ENCODE peak calls at places on chromosomes 12 and 14, in four cellular contexts. D is AG04449, K is cardiac fibroblast, M is fibroblast of lung. X is an unnamed sample.

GRCh38 chr12:130481392-130481879 is 143.7 kb downstream of the PIWIL1 start:
- DNase-seq in D (no peak), M (no peak), K (no peak), X (no peak)

GRCh38 chr12:7162691-7163114 is 26.8 kb upstream of the PEX5 start:
- DNase-seq in K (peak), D (no peak), M (peak), X (no peak)

GRCh38 chr12:105887131-105887530 is 251.6 kb downstream of the NUAK1 start:
- DNase-seq in D (no peak), M (no peak), K (no peak), X (no peak)

GRCh38 chr12:110600254-110600653 is 13.7 kb upstream of the TCTN1 start:
- DNase-seq in D (no peak), K (peak), M (peak), X (no peak)

GRCh38 chr12:84033162-84033561 is 879.4 kb downstream of the SLC6A15 start:
- DNase-seq in D (no peak), K (no peak), M (no peak), X (no peak)

GRCh38 chr12:122853582-122854245 is 18.5 kb downstream of the HIP1R start:
- DNase-seq in K (no peak), M (no peak), D (no peak), X (no peak)

GRCh38 chr12:101700299-101700820 is 2.9 kb downstream of the CHPT1 start:
- DNase-seq in M (no peak), D (no peak), K (no peak), X (no peak)

GRCh38 chr14:53953828-53954550 is 2.6 kb downstream of the BMP4 start:
- DNase-seq in D (no peak), M (peak), K (peak), X (no peak)

GRCh38 chr14:49679271-49679670 is 8.7 kb downstream of the POLE2 start:
- DNase-seq in M (peak), D (no peak), K (no peak), X (no peak)

GRCh38 chr14:30303350-30303749 is 255.6 kb upstream of the G2E3 start:
- DNase-seq in D (no peak), K (no peak), M (no peak), X (no peak)

GRCh38 chr12:127722651-127723050 is 544.3 kb upstream of the TMEM132C start:
- DNase-seq in K (no peak), D (no peak), M (no peak), X (no peak)

GRCh38 chr14:93110856-93111419 is 4.8 kb downstream of the ITPK1 start:
- DNase-seq in D (no peak), M (no peak), K (no peak), X (no peak)

GRCh38 chr12:71688961-71689570 is 3.2 kb downstream of the TMEM19 start:
- DNase-seq in M (no peak), D (no peak), K (no peak), X (no peak)

GRCh38 chr12:53122961-53123468 is 19.7 kb downstream of the SOAT2 start:
- DNase-seq in M (peak), K (peak), D (no peak), X (no peak)

GRCh38 chr12:113113397-113113796 is 22.2 kb downstream of the RASAL1 start:
- DNase-seq in M (no peak), D (no peak), K (no peak), X (no peak)

GRCh38 chr12:46677749-46678148 is 148.0 kb downstream of the SLC38A4 start:
- DNase-seq in K (peak), D (no peak), M (peak), X (no peak)

GRCh38 chr12:29043069-29043468 is 106.0 kb upstream of the FAR2 start:
- DNase-seq in K (peak), D (peak), M (peak), X (peak)

GRCh38 chr14:69694730-69695663 is 71.9 kb upstream of the SRSF5 start:
- DNase-seq in K (peak), D (no peak), M (peak), X (no peak)

GRCh38 chr14:69901113-69901951 is 22.1 kb downstream of the SMOC1 start:
- DNase-seq in D (no peak), K (peak), M (no peak), X (no peak)

GRCh38 chr12:107092669-107093546 is 441 bp downstream of the CRY1 start:
- DNase-seq in K (no peak), M (peak), D (no peak), X (no peak)

GRCh38 chr12:19574606-19575005 is 135.3 kb downstream of the AEBP2 start:
- DNase-seq in M (no peak), D (no peak), K (no peak), X (no peak)

GRCh38 chr12:76144253-76144564 is 59.7 kb upstream of the NAP1L1 start:
- DNase-seq in M (peak), D (no peak), K (peak), X (no peak)

GRCh38 chr12:46402861-46403731 is 30.5 kb upstream of the SLC38A2 start:
- DNase-seq in K (no peak), M (peak), D (no peak), X (no peak)

GRCh38 chr14:65813760-65814387 is 401.3 kb downstream of the FUT8 start:
- DNase-seq in K (no peak), D (no peak), M (no peak), X (no peak)

GRCh38 chr14:91872517-91873470 is 5.5 kb upstream of the TC2N start:
- DNase-seq in M (peak), K (peak), D (no peak), X (no peak)

GRCh38 chr12:47837190-47838171 is 17.8 kb upstream of the HDAC7 start:
- DNase-seq in M (peak), K (peak), D (no peak), X (no peak)

GRCh38 chr12:124680863-124681778 is 113.7 kb upstream of the NCOR2 start:
- DNase-seq in D (no peak), K (peak), M (peak), X (no peak)

GRCh38 chr12:1907652-1908611 is 10.5 kb downstream of the CACNA2D4 start:
- DNase-seq in D (no peak), M (no peak), K (no peak), X (no peak)

GRCh38 chr12:42935756-42936155 is 346.2 kb upstream of the PRICKLE1 start:
- DNase-seq in D (no peak), M (peak), K (no peak), X (peak)

GRCh38 chr14:54278087-54278486 is 118.7 kb upstream of the CDKN3 start:
- DNase-seq in M (no peak), K (no peak), D (no peak), X (no peak)

GRCh38 chr12:113334786-113335539 is at the start of gene SLC8B1:
- DNase-seq in K (peak), D (no peak), M (peak), X (no peak)

GRCh38 chr12:44774815-44775411 is 101.2 kb downstream of the NELL2 start:
- DNase-seq in D (no peak), M (no peak), K (peak), X (no peak)

GRCh38 chr14:53044486-53044885 is 93.6 kb upstream of the FERMT2 start:
- DNase-seq in M (peak), D (peak), K (peak), X (peak)

GRCh38 chr12:60494249-60494648 is 898.4 kb downstream of the SLC16A7 start:
- DNase-seq in K (peak), M (peak), D (peak), X (peak)

GRCh38 chr14:68395585-68395984 is 397.3 kb downstream of the ZFP36L1 start:
- DNase-seq in D (no peak), M (peak), K (peak), X (peak)

GRCh38 chr12:27844427-27845090 is 64.5 kb upstream of the MANSC4 start:
- DNase-seq in M (peak), D (no peak), K (peak), X (no peak)

GRCh38 chr12:75437564-75437963 is 43.0 kb upstream of the GLIPR1 start:
- DNase-seq in D (no peak), M (peak), K (peak), X (no peak)

GRCh38 chr14:31208546-31209424 is 1.2 kb upstream of the HECTD1 start:
- DNase-seq in D (no peak), K (no peak), M (no peak), X (no peak)

GRCh38 chr14:97218713-97219355 is 421.7 kb downstream of the VRK1 start:
- DNase-seq in K (no peak), M (peak), D (no peak), X (no peak)
- TF ChIP-seq CTCF in K (no peak), M (no peak), D (no peak), X (no peak)

GRCh38 chr12:68245071-68246021 is 8.1 kb downstream of the IL22 start:
- DNase-seq in D (no peak), K (peak), M (peak), X (no peak)
- H3K4me3 ChIP-seq in D (peak), K (no peak), M (no peak), X (no peak)

GRCh38 chr12:89448526-89448925 is 76.1 kb downstream of the GALNT4 start:
- DNase-seq in D (no peak), M (no peak), K (no peak), X (no peak)
- TF ChIP-seq CTCF in D (no peak), M (no peak), K (no peak), X (no peak)

GRCh38 chr12:95996034-95996658 is at the start of gene HAL:
- DNase-seq in M (no peak), D (no peak), K (peak), X (no peak)
- H3K4me3 ChIP-seq in M (no peak), D (no peak), K (no peak), X (no peak)

GRCh38 chr14:23078692-23079116 is 16.2 kb downstream of the ACIN1 start:
- DNase-seq in M (peak), K (peak), D (peak), X (peak)

GRCh38 chr14:23077962-23078361 is 17.0 kb downstream of the ACIN1 start:
- DNase-seq in M (no peak), K (no peak), D (no peak), X (no peak)

GRCh38 chr14:23074906-23075305 is 17.6 kb upstream of the CDH24 start:
- DNase-seq in K (no peak), M (no peak), D (no peak), X (no peak)

GRCh38 chr14:23079716-23080115 is 15.2 kb downstream of the ACIN1 start:
- DNase-seq in M (peak), K (no peak), D (no peak), X (no peak)

DNA sequence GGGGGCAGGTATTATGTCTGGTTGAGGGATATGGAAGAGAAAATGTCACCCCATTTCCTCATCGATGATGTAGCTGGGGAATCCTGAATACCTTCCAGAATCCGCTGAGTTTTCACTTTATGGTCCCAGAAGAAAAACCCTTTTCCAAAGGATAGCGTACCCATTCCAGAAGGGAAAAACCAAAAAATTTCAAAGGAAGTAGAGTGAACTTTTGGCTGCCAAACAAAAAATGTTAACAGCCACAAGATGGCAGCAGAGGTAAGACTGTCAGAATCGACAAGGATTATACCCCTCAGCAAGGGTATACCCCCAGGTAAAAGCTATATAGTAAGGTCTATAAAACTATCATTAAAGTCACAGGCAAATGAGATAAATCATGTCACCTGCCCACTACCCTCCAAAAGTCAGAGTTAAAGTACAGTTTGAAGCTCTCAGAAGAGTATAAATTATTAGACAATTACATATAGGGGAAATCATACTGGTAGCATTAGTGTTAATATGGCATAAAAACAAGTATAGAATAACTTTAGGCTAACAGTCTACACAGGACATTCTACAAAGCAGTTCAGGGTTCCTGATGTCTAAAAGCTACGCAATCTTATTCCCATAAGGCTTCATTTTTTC is 18.0 kb downstream of the ACIN1 start:
- DNase-seq in M (no peak), D (no peak), K (peak), X (no peak)
- TF ChIP-seq CTCF in M (peak), D (no peak), K (peak), X (peak)

GRCh38 chr14:70909788-70910614 is 2.7 kb downstream of the PCNX1 start:
- DNase-seq in D (no peak), M (peak), K (no peak), X (no peak)
- H3K4me3 ChIP-seq in D (peak), M (no peak), K (peak), X (peak)

GRCh38 chr12:95239216-95239615 is 21.6 kb downstream of the VEZT start:
- DNase-seq in M (no peak), K (no peak), D (no peak), X (no peak)
- TF ChIP-seq CTCF in M (no peak), K (no peak), D (no peak), X (no peak)